ENCODE peak calls at places on chromosome 10, in seven cellular contexts. F is CD8-positive, alpha-beta T cell; A is pancreas; D is CD4-positive, CD25-positive, alpha-beta regulatory T cell; M is upper lobe of right lung; K is CD8-positive, alpha-beta memory T cell; J is A549. B is an unnamed sample. For H3K9me3, the result is how much of the 10 kb centered on the place peaks cover.

GRCh38 chr10:101570764-101571572 is 17.1 kb downstream of the POLL start:
- DNase-seq in F (no peak), A (no peak), D (no peak), M (peak), K (no peak), J (no peak), B (no peak)

GRCh38 chr10:58807631-58808024 is 295.0 kb downstream of the BICC1 start:
- DNase-seq in F (no peak), A (no peak), D (no peak), M (no peak), K (no peak), J (peak), B (no peak)

GRCh38 chr10:117005454-117006055 is 568 bp upstream of the SHTN1 start:
- DNase-seq in F (no peak), A (no peak), D (no peak), M (no peak), K (no peak), J (peak), B (no peak)

GRCh38 chr10:58573144-58573543 is 60.5 kb downstream of the BICC1 start:
- DNase-seq in F (no peak), A (no peak), D (no peak), M (no peak), K (no peak), J (no peak), B (no peak)

GRCh38 chr10:42984761-42985325 is 92.0 kb upstream of the RET start:
- DNase-seq in F (no peak), A (no peak), D (no peak), M (no peak), K (no peak), J (no peak), B (peak)

GRCh38 chr10:72248477-72249151 is 25.1 kb upstream of the DDIT4 start:
- DNase-seq in F (peak), A (peak), D (peak), M (peak), K (peak), J (peak), B (peak)

GRCh38 chr10:2772791-2773644 is 294.3 kb upstream of the PFKP start:
- DNase-seq in F (no peak), A (no peak), D (no peak), M (no peak), K (no peak), J (no peak), B (no peak)

GRCh38 chr10:98376485-98376884 is 38.5 kb downstream of the PYROXD2 start:
- DNase-seq in F (no peak), A (no peak), D (no peak), M (no peak), K (no peak), J (no peak), B (no peak)

GRCh38 chr10:18397886-18398285 is 253.5 kb downstream of the NSUN6 start:
- DNase-seq in F (no peak), A (no peak), D (no peak), M (no peak), K (no peak), J (no peak), B (no peak)

GRCh38 chr10:87837445-87837844 is 19.4 kb upstream of the ATAD1 start:
- DNase-seq in F (no peak), A (no peak), D (no peak), M (no peak), K (no peak), J (no peak), B (no peak)

GRCh38 chr10:71074176-71074755 is 138.1 kb upstream of the UNC5B start:
- DNase-seq in F (no peak), A (no peak), D (no peak), M (peak), K (no peak), J (no peak), B (no peak)

GRCh38 chr10:62233494-62234283 is 35.0 kb downstream of the RTKN2 start:
- DNase-seq in F (no peak), A (no peak), D (no peak), M (no peak), K (no peak), J (peak), B (no peak)

GRCh38 chr10:15321431-15322321 is 49.4 kb downstream of the FAM171A1 start:
- DNase-seq in F (no peak), A (peak), D (no peak), M (no peak), K (no peak), J (no peak), B (no peak)

GRCh38 chr10:33559105-33559504 is 224.6 kb upstream of the NRP1 start:
- DNase-seq in F (no peak), A (no peak), D (no peak), M (no peak), K (no peak), J (peak), B (no peak)

GRCh38 chr10:80382989-80383388 is 25.4 kb upstream of the PRXL2A start:
- DNase-seq in F (peak), A (peak), D (peak), M (no peak), K (peak), J (peak), B (no peak)

GRCh38 chr10:44384601-44385422 is at the start of gene CXCL12:
- DNase-seq in F (no peak), A (peak), D (no peak), M (peak), K (no peak), J (no peak), B (no peak)

GRCh38 chr10:114856544-114857287 is 35.1 kb downstream of the FHIP2A start:
- DNase-seq in F (no peak), A (no peak), D (no peak), M (no peak), K (no peak), J (peak), B (no peak)

GRCh38 chr10:598415-599170 is 90.9 kb downstream of the DIP2C start:
- DNase-seq in F (no peak), A (no peak), D (no peak), M (peak), K (no peak), J (no peak), B (no peak)

GRCh38 chr10:84256510-84257342 is 11.9 kb downstream of the RGR start:
- DNase-seq in F (no peak), A (peak), D (peak), M (peak), K (peak), J (peak), B (no peak)

GRCh38 chr10:77575271-77576006 is 62.2 kb downstream of the KCNMA1 start:
- DNase-seq in F (no peak), A (peak), D (no peak), M (no peak), K (no peak), J (no peak), B (no peak)

GRCh38 chr10:94108200-94108599 is 114.5 kb downstream of the PLCE1 start:
- DNase-seq in F (no peak), A (no peak), D (no peak), M (no peak), K (no peak), J (peak), B (no peak)

GRCh38 chr10:100482181-100482833 is 19.5 kb downstream of the WNT8B start:
- DNase-seq in F (peak), A (peak), D (peak), M (peak), K (peak), J (peak), B (peak)

GRCh38 chr10:114412907-114413386 is 8.6 kb upstream of the AFAP1L2 start:
- DNase-seq in F (no peak), A (peak), D (no peak), M (no peak), K (no peak), J (peak), B (no peak)

GRCh38 chr10:120573355-120573754 is 116.3 kb downstream of the PLPP4 start:
- DNase-seq in F (no peak), A (no peak), D (no peak), M (no peak), K (no peak), J (no peak), B (no peak)

GRCh38 chr10:112006407-112006806 is 177.2 kb downstream of the GPAM start:
- DNase-seq in F (no peak), A (no peak), D (no peak), M (no peak), K (no peak), J (no peak), B (no peak)

GRCh38 chr10:118745056-118745455 is 9.7 kb downstream of the CACUL1 start:
- DNase-seq in F (no peak), A (no peak), D (no peak), M (no peak), K (no peak), J (no peak), B (no peak)

GRCh38 chr10:118742787-118743186 is 12.0 kb downstream of the CACUL1 start:
- DNase-seq in F (no peak), A (no peak), D (no peak), M (no peak), K (no peak), J (no peak), B (no peak)

GRCh38 chr10:118751272-118751671 is 3.5 kb downstream of the CACUL1 start:
- DNase-seq in F (no peak), A (no peak), D (no peak), M (no peak), K (no peak), J (no peak), B (no peak)

GRCh38 chr10:118752401-118752800 is 2.4 kb downstream of the CACUL1 start:
- DNase-seq in F (no peak), A (no peak), D (no peak), M (no peak), K (no peak), J (no peak), B (no peak)

DNA sequence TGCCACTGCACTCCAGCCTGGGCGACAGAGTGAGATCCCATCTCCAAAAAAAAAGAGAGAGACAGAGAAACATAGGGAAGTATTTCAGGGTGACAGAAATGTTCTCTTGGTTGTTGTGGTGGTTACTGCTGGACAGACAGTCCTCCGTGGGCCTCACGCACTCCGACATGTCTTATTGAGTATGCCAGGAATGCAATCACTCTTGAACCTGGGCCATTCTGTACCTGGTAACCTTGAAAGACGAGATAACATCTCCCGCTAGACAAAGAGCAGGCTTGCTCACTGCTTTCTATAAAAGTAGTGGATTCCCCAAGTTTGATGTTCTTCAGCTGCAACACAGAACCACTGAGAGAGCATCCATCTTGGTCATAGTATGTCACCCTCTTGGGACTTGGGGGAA is 6.7 kb downstream of the CACUL1 start:
- DNase-seq in F (no peak), A (no peak), D (no peak), M (no peak), K (no peak), J (no peak), B (no peak)
- H3K9me3 ChIP-seq in F (under half), A (under half), D (under half), M (under half), K (under half), J (under half), B (under half)

DNA sequence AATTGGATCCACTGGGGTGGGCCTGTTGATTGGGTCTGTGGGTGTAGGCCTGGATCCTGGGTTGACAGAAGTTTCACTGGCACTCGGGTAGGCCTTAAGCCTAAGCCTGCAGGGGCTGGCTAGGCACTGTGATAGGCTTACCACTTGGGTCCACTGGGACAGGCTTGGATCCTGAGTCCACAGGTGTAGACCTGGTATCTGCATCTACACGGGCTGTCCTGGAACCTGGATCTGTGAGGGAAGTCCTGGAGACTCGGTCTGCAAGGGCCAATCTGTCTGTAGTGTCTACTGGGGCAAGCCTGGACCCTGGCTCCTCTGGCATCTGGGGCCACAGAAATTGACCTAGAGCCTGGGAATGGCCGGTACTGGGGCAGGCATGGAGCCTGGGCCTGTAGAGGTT is 219.0 kb upstream of the NRG3 start:
- DNase-seq in F (no peak), A (no peak), D (no peak), M (no peak), K (no peak), J (no peak), B (no peak)
- H3K9me3 ChIP-seq in F (under half), A (under half), D (under half), M (under half), K (under half), J (under half), B (under half)

GRCh38 chr10:131219584-131219886 is 92.0 kb downstream of the TCERG1L start:
- DNase-seq in F (no peak), A (no peak), D (no peak), M (no peak), K (no peak), J (no peak), B (no peak)

GRCh38 chr10:131218811-131219583 is 92.5 kb downstream of the TCERG1L start:
- DNase-seq in F (no peak), A (no peak), D (no peak), M (no peak), K (no peak), J (no peak), B (no peak)

GRCh38 chr10:131221632-131222277 is 89.8 kb downstream of the TCERG1L start:
- DNase-seq in F (no peak), A (no peak), D (no peak), M (no peak), K (no peak), J (no peak), B (no peak)

GRCh38 chr10:131220601-131221171 is 90.8 kb downstream of the TCERG1L start:
- DNase-seq in F (no peak), A (no peak), D (no peak), M (no peak), K (no peak), J (no peak), B (no peak)

GRCh38 chr10:131219955-131220489 is 91.5 kb downstream of the TCERG1L start:
- DNase-seq in F (no peak), A (no peak), D (no peak), M (no peak), K (no peak), J (no peak), B (no peak)
- H3K9me3 ChIP-seq in F (under half), A (under half), D (under half), M (under half), K (under half), J (under half), B (under half)

GRCh38 chr10:129778571-129778970 is 185.5 kb downstream of the EBF3 start:
- DNase-seq in F (no peak), A (no peak), D (no peak), M (peak), K (no peak), J (no peak), B (no peak)
- H3K9me3 ChIP-seq in F (under half), A (under half), D (under half), M (under half), K (under half), J (under half), B (under half)

GRCh38 chr10:78830062-78830974 is 238.4 kb upstream of the ZMIZ1 start:
- DNase-seq in F (no peak), A (no peak), D (no peak), M (no peak), K (no peak), J (peak), B (no peak)
- H3K9me3 ChIP-seq in F (under half), A (under half), D (under half), M (under half), K (under half), J (under half), B (under half)

DNA sequence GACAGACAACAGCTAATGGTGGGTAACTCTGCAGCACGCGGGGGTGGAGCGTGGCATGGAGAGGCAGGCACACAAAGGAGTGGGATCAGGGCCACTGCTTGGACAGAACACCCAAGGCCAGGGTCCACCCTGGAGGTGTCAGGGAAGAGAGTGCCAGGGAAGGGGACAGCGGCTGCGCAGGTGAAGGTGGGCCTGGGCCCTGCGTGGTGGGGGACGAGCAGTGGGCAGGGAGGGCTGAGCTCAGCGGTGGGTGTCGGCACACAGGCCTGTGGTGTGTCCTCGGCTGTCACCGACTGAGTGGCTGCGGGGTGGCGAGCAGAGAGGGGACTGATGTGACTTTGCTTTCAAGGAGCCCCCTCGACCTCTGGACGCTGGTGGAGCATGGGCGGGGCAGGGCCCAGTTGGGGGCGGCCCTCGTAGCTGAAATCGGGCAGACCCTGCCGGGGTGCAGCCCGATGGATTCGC is 8.4 kb upstream of the SCART1 start:
- DNase-seq in F (no peak), A (no peak), D (no peak), M (no peak), K (no peak), J (no peak), B (no peak)
- H3K9me3 ChIP-seq in F (under half), A (under half), D (under half), M (under half), K (under half), J (under half), B (under half)

GRCh38 chr10:21114683-21115082 is 217.6 kb upstream of the NEBL start:
- DNase-seq in F (no peak), A (no peak), D (no peak), M (no peak), K (no peak), J (no peak), B (no peak)
- H3K9me3 ChIP-seq in F (under half), A (under half), D (under half), M (under half), K (under half), J (under half), B (under half)

GRCh38 chr10:69867699-69868558 is 66.2 kb downstream of the COL13A1 start:
- DNase-seq in F (no peak), A (no peak), D (no peak), M (no peak), K (no peak), J (no peak), B (no peak)

GRCh38 chr10:69870591-69870990 is 68.9 kb downstream of the COL13A1 start:
- DNase-seq in F (no peak), A (no peak), D (no peak), M (no peak), K (no peak), J (no peak), B (no peak)

GRCh38 chr10:69866688-69867461 is 65.2 kb downstream of the COL13A1 start:
- DNase-seq in F (no peak), A (no peak), D (no peak), M (no peak), K (no peak), J (no peak), B (no peak)

GRCh38 chr10:69869291-69869841 is 67.7 kb downstream of the COL13A1 start:
- DNase-seq in F (no peak), A (no peak), D (no peak), M (no peak), K (no peak), J (no peak), B (no peak)

GRCh38 chr10:69868821-69869220 is 67.1 kb downstream of the COL13A1 start:
- DNase-seq in F (no peak), A (no peak), D (no peak), M (no peak), K (no peak), J (no peak), B (no peak)
- H3K9me3 ChIP-seq in F (under half), A (under half), D (under half), M (under half), K (under half), J (under half), B (under half)

DNA sequence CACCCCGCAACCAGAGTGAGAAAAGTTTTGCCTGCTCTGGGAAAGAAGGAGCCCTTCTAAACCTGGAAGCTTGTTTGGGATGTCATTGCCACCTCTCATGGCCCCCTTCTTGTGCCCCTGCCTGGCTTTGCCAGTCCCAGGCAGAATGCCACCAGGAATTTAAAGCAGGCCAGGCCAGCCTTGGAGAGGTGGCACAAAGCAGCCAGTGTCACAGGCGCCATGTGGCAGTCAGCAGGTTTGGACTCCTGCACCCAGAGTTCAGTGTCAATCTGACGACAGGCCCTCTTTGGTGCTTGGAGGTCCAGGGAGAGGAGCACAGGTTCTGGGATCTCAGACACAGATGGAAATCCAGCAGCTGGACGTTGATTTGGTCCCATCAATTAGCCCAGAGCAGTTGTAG is 12.7 kb downstream of the HK1 start:
- DNase-seq in F (no peak), A (no peak), D (no peak), M (no peak), K (no peak), J (no peak), B (no peak)
- H3K9me3 ChIP-seq in F (under half), A (under half), D (under half), M (under half), K (under half), J (under half), B (under half)

B was measured in T-helper 17 cell.